ENCODE peak calls at places on chromosomes 3 and 15, in nine cellular contexts. V, Q, D, L, I, N, X, F and R are unnamed samples.

GRCh38 chr3:83457516-83457915 is 1501.3 kb upstream of the CADM2 start:
- DNase-seq in V (no peak), Q (no peak), D (no peak), L (no peak), I (no peak), N (no peak), X (no peak), F (no peak), R (no peak)

GRCh38 chr3:66021731-66022131 is 17.0 kb downstream of the MAGI1 start:
- DNase-seq in V (no peak), Q (no peak), D (no peak), L (no peak), I (no peak), N (no peak), X (no peak), F (no peak), R (no peak)

GRCh38 chr3:55488398-55489055 is 1.4 kb upstream of the WNT5A start:
- DNase-seq in V (no peak), Q (peak; percentile 84), D (no peak), L (peak; percentile 40), I (peak; percentile 89), N (peak; percentile 88), X (peak; percentile 80), F (peak; percentile 49), R (no peak)

GRCh38 chr3:46369675-46370132 is 1.0 kb upstream of the CCR5 start:
- DNase-seq in V (no peak), Q (no peak), D (no peak), L (no peak), I (no peak), N (no peak), X (no peak), F (no peak), R (no peak)

GRCh38 chr3:195236801-195237570 is 34.0 kb downstream of the XXYLT1 start:
- DNase-seq in V (no peak), Q (peak; percentile 30), D (no peak), L (no peak), I (peak; percentile 63), N (no peak), X (no peak), F (no peak), R (no peak)

GRCh38 chr3:38009807-38010591 is 19.4 kb downstream of the VILL start:
- DNase-seq in V (peak; percentile 59), Q (no peak), D (no peak), L (no peak), I (no peak), N (no peak), X (no peak), F (no peak), R (no peak)

GRCh38 chr3:37864904-37865303 is 3.2 kb downstream of the CTDSPL start:
- DNase-seq in V (no peak), Q (no peak), D (no peak), L (no peak), I (no peak), N (no peak), X (no peak), F (no peak), R (no peak)

GRCh38 chr3:184175506-184175905 is 851 bp downstream of the AP2M1 start:
- DNase-seq in V (no peak), Q (no peak), D (no peak), L (no peak), I (no peak), N (no peak), X (no peak), F (no peak), R (no peak)

GRCh38 chr3:116920836-116921596 is 211.4 kb downstream of the TUSC7 start:
- DNase-seq in V (no peak), Q (no peak), D (no peak), L (no peak), I (no peak), N (no peak), X (no peak), F (no peak), R (no peak)

GRCh38 chr15:64213646-64214045 is 50.8 kb upstream of the PPIB start:
- DNase-seq in V (no peak), Q (no peak), D (no peak), L (no peak), I (no peak), N (no peak), X (no peak), F (no peak), R (no peak)

GRCh38 chr3:66934041-66934440 is 64.1 kb upstream of the KBTBD8 start:
- DNase-seq in V (no peak), Q (no peak), D (no peak), L (no peak), I (no peak), N (no peak), X (no peak), F (no peak), R (no peak)

GRCh38 chr15:51647128-51647562 is 24.6 kb upstream of the DMXL2 start:
- DNase-seq in V (peak; percentile 68), Q (peak; percentile 49), D (peak; percentile 49), L (no peak), I (peak; percentile 69), N (peak; percentile 0), X (peak; percentile 17), F (peak; percentile 45), R (no peak)

GRCh38 chr15:83955806-83956265 is 279.7 kb upstream of the GOLGA6L4 start:
- DNase-seq in V (no peak), Q (no peak), D (no peak), L (no peak), I (no peak), N (no peak), X (no peak), F (no peak), R (no peak)

GRCh38 chr15:78438595-78439285 is 724 bp downstream of the IREB2 start:
- DNase-seq in V (no peak), Q (no peak), D (no peak), L (peak; percentile 49), I (no peak), N (no peak), X (no peak), F (no peak), R (no peak)

GRCh38 chr3:48433472-48434118 is 3.7 kb upstream of the PLXNB1 start:
- DNase-seq in V (no peak), Q (no peak), D (no peak), L (no peak), I (peak; percentile 80), N (no peak), X (no peak), F (no peak), R (no peak)